ENCODE peak calls at places on chromosome 14, in four cellular contexts. One of them, this sample, is unnamed. For H3K4me1, the result is how much of the 10 kb centered on the place peaks cover.

GRCh38 chr14:51028851-51029754 is 65.8 kb downstream of the TRIM9 start:
- DNase-seq in GM12878: no peak
- DNase-seq in HepG2: no peak
- DNase-seq in H1: no peak
- DNase-seq in this sample: no peak

GRCh38 chr14:45267084-45267483 is 14.1 kb upstream of the MIS18BP1 start:
- DNase-seq in GM12878: no peak
- DNase-seq in H1: no peak
- DNase-seq in HepG2: no peak
- DNase-seq in this sample: no peak

GRCh38 chr14:78029471-78030372 is 140.5 kb upstream of the NRXN3 start:
- DNase-seq in HepG2: no peak
- DNase-seq in H1: peak
- DNase-seq in GM12878: no peak
- DNase-seq in this sample: peak

GRCh38 chr14:34678306-34678705 is 36.1 kb downstream of the CFL2 start:
- DNase-seq in HepG2: no peak
- DNase-seq in GM12878: no peak
- DNase-seq in H1: no peak
- DNase-seq in this sample: no peak

GRCh38 chr14:73168274-73168673 is 32.0 kb downstream of the PSEN1 start:
- DNase-seq in GM12878: no peak
- DNase-seq in HepG2: no peak
- DNase-seq in H1: no peak
- DNase-seq in this sample: no peak

GRCh38 chr14:58912799-58913432 is 275.2 kb downstream of the DACT1 start:
- DNase-seq in GM12878: no peak
- DNase-seq in HepG2: no peak
- DNase-seq in H1: no peak
- DNase-seq in this sample: no peak

GRCh38 chr14:98926151-98926550 is 345.8 kb downstream of the BCL11B start:
- DNase-seq in HepG2: no peak
- DNase-seq in H1: no peak
- DNase-seq in GM12878: no peak
- DNase-seq in this sample: no peak

GRCh38 chr14:105838591-105839424 is 312.4 kb downstream of the TMEM121 start:
- DNase-seq in HepG2: no peak
- DNase-seq in GM12878: no peak
- DNase-seq in H1: no peak
- DNase-seq in this sample: no peak

GRCh38 chr14:105049753-105050550 is 15.3 kb downstream of the GPR132 start:
- DNase-seq in HepG2: no peak
- DNase-seq in H1: no peak
- DNase-seq in GM12878: no peak
- DNase-seq in this sample: no peak

GRCh38 chr14:92099802-92100201 is 6.6 kb downstream of the ATXN3 start:
- DNase-seq in GM12878: no peak
- DNase-seq in H1: no peak
- DNase-seq in HepG2: no peak
- DNase-seq in this sample: no peak

GRCh38 chr14:104530651-104531050 is 48.9 kb upstream of the C14orf180 start:
- DNase-seq in HepG2: no peak
- DNase-seq in H1: peak
- DNase-seq in GM12878: no peak
- DNase-seq in this sample: no peak

GRCh38 chr14:62654641-62655040 is 390.6 kb downstream of the KCNH5 start:
- DNase-seq in H1: no peak
- DNase-seq in GM12878: no peak
- DNase-seq in HepG2: no peak
- DNase-seq in this sample: no peak

GRCh38 chr14:104940526-104941150 is 16.0 kb downstream of the PLD4 start:
- DNase-seq in GM12878: no peak
- DNase-seq in H1: no peak
- DNase-seq in HepG2: no peak
- DNase-seq in this sample: no peak

GRCh38 chr14:99581371-99581770 is 22.6 kb downstream of the CCDC85C start:
- DNase-seq in GM12878: no peak
- DNase-seq in H1: no peak
- DNase-seq in HepG2: no peak
- DNase-seq in this sample: no peak

GRCh38 chr14:66507181-66507721 is 696 bp upstream of the GPHN start:
- DNase-seq in H1: no peak
- DNase-seq in GM12878: no peak
- DNase-seq in HepG2: no peak
- DNase-seq in this sample: peak

GRCh38 chr14:53151523-53151866 is 1.6 kb downstream of the DDHD1 start:
- DNase-seq in GM12878: no peak
- DNase-seq in H1: no peak
- DNase-seq in HepG2: no peak
- DNase-seq in this sample: no peak

GRCh38 chr14:73427516-73428264 is 30.7 kb downstream of the NUMB start:
- DNase-seq in GM12878: no peak
- DNase-seq in H1: no peak
- DNase-seq in HepG2: no peak
- DNase-seq in this sample: no peak

GRCh38 chr14:92489394-92490238 is 24.0 kb upstream of the RIN3 start:
- DNase-seq in GM12878: no peak
- DNase-seq in HepG2: no peak
- DNase-seq in H1: peak
- DNase-seq in this sample: no peak

GRCh38 chr14:77023001-77023996 is 5.2 kb downstream of the IRF2BPL start:
- DNase-seq in H1: peak
- DNase-seq in HepG2: peak
- DNase-seq in GM12878: no peak
- DNase-seq in this sample: no peak

GRCh38 chr14:81162941-81163340 is 57.8 kb downstream of the GTF2A1 start:
- DNase-seq in HepG2: no peak
- DNase-seq in GM12878: no peak
- DNase-seq in H1: no peak
- DNase-seq in this sample: no peak

GRCh38 chr14:50607181-50607580 is 47.2 kb downstream of the ATL1 start:
- DNase-seq in H1: no peak
- DNase-seq in GM12878: no peak
- DNase-seq in HepG2: no peak
- DNase-seq in this sample: no peak

GRCh38 chr14:29861996-29862395 is 65.7 kb downstream of the PRKD1 start:
- DNase-seq in GM12878: no peak
- DNase-seq in HepG2: no peak
- DNase-seq in H1: no peak
- DNase-seq in this sample: no peak

GRCh38 chr14:27605298-27605697 is 1007.5 kb upstream of the NOVA1 start:
- DNase-seq in GM12878: no peak
- DNase-seq in HepG2: no peak
- DNase-seq in H1: no peak
- DNase-seq in this sample: peak

GRCh38 chr14:23438130-23438893 is 2.9 kb upstream of the MYH7 start:
- DNase-seq in H1: peak
- DNase-seq in HepG2: no peak
- DNase-seq in GM12878: no peak
- DNase-seq in this sample: no peak

GRCh38 chr14:64279719-64280668 is 14.2 kb downstream of the ESR2 start:
- DNase-seq in GM12878: no peak
- DNase-seq in HepG2: no peak
- DNase-seq in H1: no peak
- DNase-seq in this sample: no peak

GRCh38 chr14:67359319-67359774 is 257 bp downstream of the ATP6V1D start:
- DNase-seq in HepG2: peak
- DNase-seq in H1: no peak
- DNase-seq in GM12878: no peak
- DNase-seq in this sample: no peak

GRCh38 chr14:99575043-99576023 is 28.7 kb downstream of the CCDC85C start:
- DNase-seq in GM12878: no peak
- DNase-seq in H1: no peak
- DNase-seq in HepG2: peak
- DNase-seq in this sample: no peak

GRCh38 chr14:71448431-71449315 is 483.6 kb upstream of the RGS6 start:
- DNase-seq in H1: no peak
- DNase-seq in GM12878: no peak
- DNase-seq in HepG2: no peak
- DNase-seq in this sample: no peak

GRCh38 chr14:58635041-58635440 is 2.7 kb upstream of the DACT1 start:
- DNase-seq in H1: no peak
- DNase-seq in GM12878: no peak
- DNase-seq in HepG2: no peak
- DNase-seq in this sample: no peak

GRCh38 chr14:90983560-90983959 is 76.9 kb downstream of the RPS6KA5 start:
- DNase-seq in H1: no peak
- DNase-seq in GM12878: no peak
- DNase-seq in HepG2: no peak
- DNase-seq in this sample: no peak

GRCh38 chr14:104520620-104521410 is 58.7 kb upstream of the C14orf180 start:
- DNase-seq in GM12878: no peak
- DNase-seq in H1: no peak
- DNase-seq in HepG2: no peak
- DNase-seq in this sample: no peak

GRCh38 chr14:68686212-68686478 is 106.7 kb downstream of the ZFP36L1 start:
- DNase-seq in HepG2: no peak
- DNase-seq in H1: no peak
- DNase-seq in GM12878: no peak
- DNase-seq in this sample: no peak

GRCh38 chr14:68686724-68687123 is 106.1 kb downstream of the ZFP36L1 start:
- DNase-seq in HepG2: no peak
- DNase-seq in H1: no peak
- DNase-seq in GM12878: no peak
- DNase-seq in this sample: no peak

GRCh38 chr14:68683326-68683725 is 109.5 kb downstream of the ZFP36L1 start:
- DNase-seq in HepG2: no peak
- DNase-seq in GM12878: no peak
- DNase-seq in H1: no peak
- DNase-seq in this sample: no peak

GRCh38 chr14:68685419-68686211 is 107.3 kb downstream of the ZFP36L1 start:
- DNase-seq in HepG2: peak
- DNase-seq in GM12878: peak
- DNase-seq in H1: no peak
- DNase-seq in this sample: no peak

GRCh38 chr14:68684466-68685418 is 108.1 kb downstream of the ZFP36L1 start:
- DNase-seq in H1: no peak
- DNase-seq in HepG2: no peak
- DNase-seq in GM12878: no peak
- DNase-seq in this sample: no peak
- H3K4me1 ChIP-seq in H1: under half
- H3K4me1 ChIP-seq in HepG2: half or more
- H3K4me1 ChIP-seq in GM12878: under half
- H3K4me1 ChIP-seq in this sample: under half

GRCh38 chr14:102629011-102629444 is 36.6 kb downstream of the RCOR1 start:
- DNase-seq in GM12878: no peak
- DNase-seq in H1: no peak
- DNase-seq in HepG2: no peak
- DNase-seq in this sample: no peak
- TF ChIP-seq SUZ12 in GM12878: no peak
- TF ChIP-seq SUZ12 in H1: no peak
- TF ChIP-seq SUZ12 in HepG2: no peak
- TF ChIP-seq SUZ12 in this sample: no peak

DNA sequence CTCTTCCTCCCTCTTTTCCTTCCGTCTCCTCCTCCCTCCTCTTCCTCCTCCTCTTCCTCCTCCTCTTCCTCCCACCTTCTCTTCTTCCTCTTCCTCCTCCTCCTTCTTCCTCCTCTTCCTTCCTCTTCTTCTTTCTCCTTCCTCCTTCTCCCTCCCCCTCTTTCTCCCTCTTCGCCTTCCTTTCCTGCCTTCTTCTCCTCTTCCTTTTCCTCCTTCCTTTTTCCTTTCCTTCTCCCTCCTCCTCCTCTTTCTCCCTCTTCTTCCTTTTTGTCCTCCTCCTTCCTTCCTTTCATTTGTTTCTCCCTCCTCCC is 36.0 kb downstream of the MEG3 start:
- DNase-seq in H1: no peak
- DNase-seq in HepG2: no peak
- DNase-seq in GM12878: no peak
- DNase-seq in this sample: no peak
- H3K4me3 ChIP-seq in H1: no peak
- H3K4me3 ChIP-seq in HepG2: no peak
- H3K4me3 ChIP-seq in GM12878: no peak
- H3K4me3 ChIP-seq in this sample: no peak

GRCh38 chr14:82502043-82502442 is 968.4 kb upstream of the SEL1L start:
- DNase-seq in GM12878: no peak
- DNase-seq in H1: no peak
- DNase-seq in HepG2: no peak
- DNase-seq in this sample: no peak
- H3K4me1 ChIP-seq in GM12878: under half
- H3K4me1 ChIP-seq in H1: under half
- H3K4me1 ChIP-seq in HepG2: under half
- H3K4me1 ChIP-seq in this sample: under half

GRCh38 chr14:60315591-60315990 is 66.6 kb downstream of the PPM1A start:
- DNase-seq in HepG2: no peak
- DNase-seq in H1: no peak
- DNase-seq in GM12878: no peak
- DNase-seq in this sample: no peak

GRCh38 chr14:60313093-60313492 is 64.1 kb downstream of the PPM1A start:
- DNase-seq in HepG2: no peak
- DNase-seq in GM12878: no peak
- DNase-seq in H1: no peak
- DNase-seq in this sample: no peak

GRCh38 chr14:60315181-60315580 is 66.2 kb downstream of the PPM1A start:
- DNase-seq in H1: no peak
- DNase-seq in HepG2: no peak
- DNase-seq in GM12878: no peak
- DNase-seq in this sample: no peak

GRCh38 chr14:60311417-60311816 is 62.4 kb downstream of the PPM1A start:
- DNase-seq in HepG2: no peak
- DNase-seq in H1: no peak
- DNase-seq in GM12878: no peak
- DNase-seq in this sample: no peak

DNA sequence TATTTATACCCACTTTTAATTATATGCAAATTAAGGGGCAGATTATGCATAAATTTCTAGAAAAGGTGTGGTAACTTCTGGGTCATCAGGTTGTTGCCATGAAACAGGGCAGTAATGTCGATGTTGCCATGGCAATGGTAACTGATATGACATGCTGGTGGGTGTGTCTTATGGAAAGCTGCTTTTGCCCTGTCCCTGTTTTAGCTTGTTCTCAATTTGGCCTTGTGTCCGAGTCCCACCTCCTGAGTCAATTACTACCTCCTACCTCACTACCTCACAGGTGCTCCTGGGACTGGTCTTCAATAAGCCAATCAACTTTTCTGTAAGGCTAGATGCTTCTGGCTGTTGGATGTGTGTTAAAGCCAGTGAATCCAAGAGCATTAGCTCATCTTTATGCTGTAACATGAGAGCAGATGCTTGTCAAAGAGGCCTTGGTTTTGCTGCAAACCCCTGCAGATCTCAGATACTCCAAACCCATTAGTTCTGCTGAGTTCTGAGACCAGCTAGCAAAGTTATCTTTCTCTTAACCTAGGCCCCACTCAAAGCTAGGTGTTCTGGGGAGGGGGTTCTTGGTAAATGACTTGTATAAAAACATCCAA is 61.2 kb downstream of the PPM1A start:
- DNase-seq in HepG2: no peak
- DNase-seq in H1: no peak
- DNase-seq in GM12878: no peak
- DNase-seq in this sample: no peak
- TF ChIP-seq SUZ12 in HepG2: no peak
- TF ChIP-seq SUZ12 in H1: no peak
- TF ChIP-seq SUZ12 in GM12878: no peak
- TF ChIP-seq SUZ12 in this sample: no peak